ENCODE peak calls at places on chromosomes 5 and 9, in four cellular contexts. G is cardiac muscle cell, L is transverse colon, D is OCI-LY7. S is an unnamed sample.

GRCh38 chr9:95343725-95344287 is 26.3 kb upstream of the FANCC start:
- DNase-seq in G (no peak), L (no peak), D (no peak), S (no peak)

GRCh38 chr9:23434654-23435053 is 391.4 kb downstream of the ELAVL2 start:
- DNase-seq in G (no peak), L (no peak), D (no peak), S (no peak)

GRCh38 chr9:84669293-84670105 is at the start of gene NTRK2:
- DNase-seq in G (peak; percentile 30), L (no peak), D (no peak), S (peak; percentile 24)

GRCh38 chr9:131678499-131679111 is 61.3 kb downstream of the RAPGEF1 start:
- DNase-seq in G (peak; percentile 88), L (peak; percentile 78), D (peak; percentile 90), S (peak; percentile 100)

GRCh38 chr9:112894031-112894430 is 3.4 kb upstream of the SLC46A2 start:
- DNase-seq in G (peak; percentile 52), L (no peak), D (no peak), S (peak; percentile 38)

GRCh38 chr9:121282309-121283071 is 14.5 kb downstream of the GSN start:
- DNase-seq in G (peak; percentile 83), L (peak; percentile 58), D (no peak), S (peak; percentile 69)

GRCh38 chr9:116998305-116998704 is 311.2 kb downstream of the TRIM32 start:
- DNase-seq in G (peak; percentile 24), L (no peak), D (peak; percentile 3), S (peak; percentile 46)

GRCh38 chr5:74994791-74995190 is 57.6 kb downstream of the GCNT4 start:
- DNase-seq in G (no peak), L (no peak), D (no peak), S (no peak)

GRCh38 chr5:163614787-163615186 is 109.4 kb downstream of the MAT2B start:
- DNase-seq in G (no peak), L (no peak), D (no peak), S (no peak)

GRCh38 chr9:135183538-135184153 is 96.2 kb downstream of the OLFM1 start:
- DNase-seq in G (no peak), L (no peak), D (no peak), S (no peak)

GRCh38 chr5:102986074-102986473 is 133.9 kb downstream of the GIN1 start:
- DNase-seq in G (no peak), L (no peak), D (no peak), S (no peak)

GRCh38 chr9:101582593-101582992 is 12.2 kb downstream of the PPP3R2 start:
- DNase-seq in G (no peak), L (no peak), D (no peak), S (peak; percentile 47)

GRCh38 chr9:121861501-121862180 is 210.2 kb downstream of the DAB2IP start:
- DNase-seq in G (peak; percentile 23), L (peak; percentile 44), D (peak; percentile 45), S (peak; percentile 36)

GRCh38 chr9:85213650-85214607 is 527.8 kb downstream of the AGTPBP1 start:
- DNase-seq in G (no peak), L (no peak), D (no peak), S (peak; percentile 55)

GRCh38 chr5:1755321-1755949 is 44.2 kb downstream of the MRPL36 start:
- DNase-seq in G (no peak), L (peak; percentile 3), D (no peak), S (no peak)

GRCh38 chr9:21579743-21580142 is 97.6 kb upstream of the IFNE start:
- DNase-seq in G (peak; percentile 10), L (no peak), D (no peak), S (no peak)

GRCh38 chr9:32395483-32396216 is 11.2 kb downstream of the ACO1 start:
- DNase-seq in G (peak; percentile 95), L (no peak), D (no peak), S (peak; percentile 79)

GRCh38 chr5:38423536-38424178 is 132.8 kb downstream of the LIFR start:
- DNase-seq in G (no peak), L (no peak), D (no peak), S (no peak)

GRCh38 chr5:19855453-19855852 is 132.5 kb downstream of the CDH18 start:
- DNase-seq in G (no peak), L (no peak), D (no peak), S (no peak)

GRCh38 chr5:154577449-154577848 is 99.4 kb upstream of the HAND1 start:
- DNase-seq in G (no peak), L (peak; percentile 41), D (no peak), S (no peak)

GRCh38 chr9:38022995-38023394 is 46.0 kb downstream of the SHB start:
- DNase-seq in G (no peak), L (no peak), D (no peak), S (no peak)

GRCh38 chr9:120928015-120928719 is 1.6 kb upstream of the TRAF1 start:
- DNase-seq in G (no peak), L (peak; percentile 67), D (peak; percentile 47), S (peak; percentile 62)

GRCh38 chr9:69470186-69470977 is 145.4 kb downstream of the ENTREP1 start:
- DNase-seq in G (no peak), L (peak; percentile 84), D (no peak), S (no peak)

GRCh38 chr9:12697719-12698118 is 4.5 kb downstream of the TYRP1 start:
- DNase-seq in G (peak; percentile 51), L (no peak), D (no peak), S (no peak)

GRCh38 chr5:157343842-157344790 is 78.2 kb downstream of the CYFIP2 start:
- DNase-seq in G (no peak), L (no peak), D (no peak), S (no peak)

GRCh38 chr5:132283423-132284043 is 10.7 kb upstream of the SLC22A4 start:
- DNase-seq in G (peak; percentile 79), L (no peak), D (peak; percentile 15), S (no peak)

GRCh38 chr5:41447761-41448510 is 62.5 kb downstream of the PLCXD3 start:
- DNase-seq in G (no peak), L (no peak), D (no peak), S (no peak)

GRCh38 chr5:180607861-180608571 is 16.7 kb upstream of the SCGB3A1 start:
- DNase-seq in G (no peak), L (no peak), D (no peak), S (no peak)

GRCh38 chr5:40505031-40505430 is 174.7 kb upstream of the PTGER4 start:
- DNase-seq in G (no peak), L (no peak), D (no peak), S (no peak)

GRCh38 chr5:218457-219289 is 553 bp downstream of the SDHA start:
- DNase-seq in G (peak; percentile 51), L (peak; percentile 50), D (peak; percentile 45), S (peak; percentile 23)

GRCh38 chr9:72902268-72902667 is 50.6 kb downstream of the ALDH1A1 start:
- DNase-seq in G (no peak), L (no peak), D (no peak), S (no peak)

GRCh38 chr9:113581865-113582697 is 118.6 kb downstream of the RGS3 start:
- DNase-seq in G (no peak), L (peak; percentile 87), D (peak; percentile 99), S (no peak)

GRCh38 chr9:107733530-107733907 is 243.9 kb upstream of the KLF4 start:
- DNase-seq in G (peak; percentile 55), L (peak; percentile 28), D (no peak), S (no peak)

GRCh38 chr5:55650391-55650790 is 61.7 kb downstream of the SLC38A9 start:
- DNase-seq in G (peak; percentile 83), L (no peak), D (no peak), S (no peak)

GRCh38 chr9:133734600-133735414 is 3.3 kb downstream of the SARDH start:
- DNase-seq in G (no peak), L (no peak), D (no peak), S (no peak)

GRCh38 chr5:58410441-58410840 is 49.4 kb downstream of the PLK2 start:
- DNase-seq in G (peak; percentile 79), L (no peak), D (no peak), S (peak; percentile 62)

GRCh38 chr9:96453625-96454024 is 3.7 kb downstream of the HABP4 start:
- DNase-seq in G (peak; percentile 64), L (no peak), D (peak; percentile 17), S (peak; percentile 73)

GRCh38 chr9:114606068-114606467 is 5.0 kb upstream of the TMEM268 start:
- DNase-seq in G (no peak), L (no peak), D (peak; percentile 66), S (no peak)
- TF ChIP-seq CTCF in G (peak; percentile 5), L (no peak), D (peak; percentile 70), S (no peak)

DNA sequence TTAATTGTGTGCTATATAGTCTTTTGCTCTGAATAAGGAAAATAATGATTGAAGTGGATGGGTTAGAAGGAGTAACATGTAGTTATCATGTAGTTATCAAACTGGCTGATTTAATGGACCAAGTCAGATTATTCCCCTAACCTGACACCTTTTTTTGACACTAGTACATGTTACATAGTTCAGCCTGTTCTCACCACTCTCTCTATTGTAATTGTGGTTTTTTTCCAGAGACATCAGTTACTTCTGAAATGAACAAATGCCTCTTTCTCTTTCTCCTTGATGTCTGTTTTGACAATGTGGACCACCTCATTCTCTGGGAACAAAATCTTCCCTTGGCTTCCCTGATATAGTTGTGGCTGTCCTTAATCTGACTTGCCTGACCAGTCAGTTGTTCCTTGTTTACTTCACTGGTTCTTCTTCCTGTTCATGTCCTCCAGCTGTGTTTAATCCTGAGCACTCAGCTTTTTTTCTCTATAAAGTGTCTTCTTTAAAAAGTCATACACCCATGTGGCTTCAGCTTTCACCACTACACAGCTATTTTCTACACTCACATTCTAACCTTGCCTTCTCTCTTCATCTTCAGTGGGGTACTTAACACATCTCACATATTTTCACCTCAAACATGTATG is 243.4 kb downstream of the ARRDC3 start:
- DNase-seq in G (no peak), L (no peak), D (no peak), S (no peak)
- H3K27ac ChIP-seq in G (no peak overlapping the region), L (peak overlapping the region; percentile 34), D (no peak overlapping the region), S (no peak overlapping the region)

DNA sequence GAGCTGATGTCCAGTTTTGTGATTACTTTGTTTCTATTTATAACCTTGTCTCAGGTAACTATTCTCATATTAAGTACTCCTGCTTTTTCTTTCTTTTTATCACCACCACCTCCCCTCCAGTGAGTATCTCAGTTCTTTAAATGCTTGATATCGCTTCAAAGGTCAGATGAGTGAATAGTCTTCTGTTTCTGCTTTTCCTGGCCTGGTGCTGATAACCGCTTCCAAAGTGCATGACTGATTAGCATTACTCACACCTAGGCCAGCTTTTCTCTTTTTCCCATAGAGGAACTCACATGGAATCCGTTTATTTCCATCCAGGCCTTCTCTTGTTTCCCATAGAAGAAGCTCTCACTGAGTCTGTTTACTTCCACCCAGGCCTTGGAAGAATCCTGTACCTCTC is 3.2 kb downstream of the SLC36A1 start:
- DNase-seq in G (no peak), L (no peak), D (no peak), S (no peak)
- TF ChIP-seq CTCF in G (no peak), L (no peak), D (no peak), S (no peak)

DNA sequence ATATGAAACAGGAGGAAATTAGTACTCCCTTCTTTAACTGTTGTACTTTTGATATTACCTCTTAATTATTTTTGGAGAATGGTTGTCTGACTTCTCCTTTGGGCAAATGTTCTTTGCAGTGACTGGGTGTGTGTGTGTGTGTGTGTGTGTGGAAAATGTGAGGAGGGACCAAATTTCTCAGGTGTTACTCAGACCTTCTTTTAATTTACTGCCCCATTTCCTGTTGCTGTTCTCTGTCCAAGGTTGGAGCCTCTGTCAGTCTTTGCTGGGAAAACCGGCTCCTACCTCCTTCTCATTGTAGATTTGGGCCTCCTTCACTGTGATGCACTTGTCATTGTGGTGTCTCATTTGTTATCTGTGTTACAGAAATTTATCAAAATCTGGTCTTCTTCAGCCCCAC is 68.4 kb downstream of the PBX3 start:
- DNase-seq in G (peak; percentile 7), L (no peak), D (no peak), S (peak; percentile 79)
- H3K27ac ChIP-seq in G (peak overlapping the region; percentile 53), L (no peak overlapping the region), D (no peak overlapping the region), S (no peak overlapping the region)

S was measured in RWPE1.